ENCODE peak calls at places on chromosomes 6 and 20, in four cellular contexts. P is K562, J is HL-60, L is GM12878. Q is an unnamed sample.

GRCh38 chr6:73451166-73452106 is 661 bp downstream of the CGAS start:
- DNase-seq in P (no peak), J (peak; percentile 66), L (no peak), Q (peak; percentile 49)

GRCh38 chr20:32822189-32822588 is 2.4 kb downstream of the MAPRE1 start:
- DNase-seq in P (no peak), J (no peak), L (no peak), Q (no peak)

GRCh38 chr6:170403451-170403850 is 96.9 kb downstream of the FAM120B start:
- DNase-seq in P (no peak), J (no peak), L (no peak), Q (no peak)

GRCh38 chr6:143248359-143248758 is 187.7 kb downstream of the AIG1 start:
- DNase-seq in P (no peak), J (no peak), L (no peak), Q (no peak)

GRCh38 chr6:109759098-109759855 is 68.2 kb downstream of the FIG4 start:
- DNase-seq in P (no peak), J (no peak), L (no peak), Q (no peak)

GRCh38 chr6:33885121-33886057 is 81.6 kb upstream of the MLN start:
- DNase-seq in P (no peak), J (no peak), L (no peak), Q (no peak)

GRCh38 chr20:8406394-8406793 is 274.3 kb downstream of the PLCB1 start:
- DNase-seq in P (no peak), J (no peak), L (no peak), Q (no peak)

GRCh38 chr6:159267165-159267564 is 98.0 kb downstream of the FNDC1 start:
- DNase-seq in P (peak; percentile 45), J (no peak), L (no peak), Q (no peak)

GRCh38 chr6:44342489-44342888 is at the start of gene SPATS1:
- DNase-seq in P (no peak), J (peak; percentile 29), L (no peak), Q (no peak)

GRCh38 chr6:28551891-28552666 is 26.4 kb downstream of the GPX5 start:
- DNase-seq in P (peak; percentile 57), J (no peak), L (no peak), Q (no peak)

DNA sequence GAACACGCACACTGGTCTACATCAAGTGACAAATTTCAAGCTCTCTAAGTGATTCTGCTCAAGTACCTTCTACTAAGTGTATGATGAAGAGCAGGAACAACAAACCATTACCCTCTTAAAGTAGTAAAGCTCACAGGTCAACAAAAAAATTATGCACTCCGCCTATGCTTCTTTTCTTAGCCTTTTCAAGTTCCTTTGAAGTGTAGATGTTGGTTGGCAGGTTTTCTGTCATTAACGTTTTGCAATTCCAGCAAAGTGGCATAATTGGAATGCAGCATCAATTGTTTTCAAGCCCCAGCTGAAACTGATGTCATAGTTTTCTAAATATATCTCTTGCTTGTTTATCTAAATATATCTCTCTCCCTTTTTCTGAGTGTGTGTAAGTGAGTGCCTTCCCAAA is 396.9 kb upstream of the EYS start:
- DNase-seq in P (no peak), J (no peak), L (no peak), Q (no peak)
- TF ChIP-seq SPI1 in P (no peak), J (no peak), L (no peak), Q (no peak)

GRCh38 chr20:39264506-39265172 is 302.5 kb downstream of the DHX35 start:
- DNase-seq in P (peak; percentile 66), J (peak; percentile 38), L (no peak), Q (peak; percentile 30)
- TF ChIP-seq SPI1 in P (no peak), J (no peak), L (no peak), Q (no peak)

GRCh38 chr20:44659931-44660330 is 8.4 kb upstream of the ADA start:
- DNase-seq in P (no peak), J (no peak), L (no peak), Q (no peak)

GRCh38 chr20:44658810-44659209 is 7.3 kb upstream of the ADA start:
- DNase-seq in P (no peak), J (no peak), L (no peak), Q (no peak)

GRCh38 chr20:44657875-44658274 is 6.4 kb upstream of the ADA start:
- DNase-seq in P (no peak), J (no peak), L (no peak), Q (no peak)

GRCh38 chr20:44653536-44653935 is 2.0 kb upstream of the ADA start:
- DNase-seq in P (no peak), J (no peak), L (no peak), Q (no peak)

GRCh38 chr20:44656447-44656846 is 4.9 kb upstream of the ADA start:
- DNase-seq in P (no peak), J (no peak), L (no peak), Q (no peak)
- TF ChIP-seq SPI1 in P (no peak), J (no peak), L (no peak), Q (no peak)

DNA sequence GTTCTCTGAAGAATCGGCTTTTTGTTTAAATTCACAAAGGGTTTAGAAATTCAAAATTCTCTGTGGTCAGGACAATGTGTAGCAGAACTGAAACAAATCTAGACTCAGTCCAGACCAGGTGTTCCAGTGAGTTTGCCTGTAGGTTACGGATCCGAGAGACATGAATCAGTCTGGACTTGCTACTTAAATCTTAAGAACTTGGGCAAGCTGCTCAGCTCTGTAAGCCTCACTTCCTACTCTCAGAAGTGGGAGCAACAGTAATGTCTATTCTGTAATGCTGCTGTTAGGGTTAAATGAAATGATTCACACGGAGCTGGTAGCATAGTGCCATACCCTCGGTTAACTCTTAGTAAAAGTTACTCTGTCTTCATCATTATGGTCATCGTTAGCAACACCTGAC is 37.7 kb downstream of the HECA start:
- DNase-seq in P (no peak), J (no peak), L (no peak), Q (no peak)
- TF ChIP-seq SPI1 in P (no peak), J (no peak), L (no peak), Q (peak; percentile 64)

GRCh38 chr6:157461000-157461915 is 80.3 kb downstream of the ZDHHC14 start:
- DNase-seq in P (peak; percentile 90), J (no peak), L (peak; percentile 92), Q (peak; percentile 35)
- TF ChIP-seq SPI1 in P (peak; percentile 75), J (no peak), L (peak; percentile 24), Q (no peak)

DNA sequence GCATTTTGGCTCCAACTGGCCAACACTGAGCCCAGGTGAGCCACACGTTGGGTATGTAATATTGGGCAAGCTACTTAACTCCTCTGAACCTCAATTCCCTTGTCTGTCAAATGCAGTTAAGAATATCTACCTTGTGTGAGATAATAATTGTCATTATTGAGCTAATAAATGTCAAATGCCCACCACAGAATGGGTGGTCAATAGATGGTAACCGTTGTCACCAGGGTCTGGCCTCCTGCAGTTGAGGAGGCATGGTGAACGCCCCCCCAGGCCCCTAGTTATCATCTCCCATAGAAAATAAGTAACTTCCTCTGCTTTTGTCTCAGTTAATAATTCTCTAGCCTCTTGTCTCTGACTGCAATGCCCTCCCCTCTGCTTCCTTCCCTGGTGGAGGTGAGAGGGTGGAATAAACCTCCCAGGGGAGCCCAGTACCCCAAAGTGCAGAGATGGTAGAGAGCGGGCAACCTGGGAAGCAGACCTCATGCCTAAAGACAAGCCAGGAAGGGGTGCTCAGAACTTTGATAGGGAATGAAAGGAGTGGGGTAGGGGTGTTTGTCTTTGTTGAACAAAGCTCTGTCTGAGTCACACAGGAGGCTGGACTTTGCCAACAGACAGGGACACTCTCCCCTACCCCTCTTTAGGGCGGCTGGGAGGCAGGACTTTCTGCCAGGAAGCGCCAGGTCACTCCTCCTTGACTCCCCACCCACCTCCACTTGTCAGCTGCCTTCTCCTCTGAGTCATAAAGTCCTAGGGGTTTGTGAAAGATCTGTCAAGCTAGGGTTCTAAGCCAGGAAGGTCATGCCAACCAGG is 1.3 kb upstream of the UNC5CL start:
- DNase-seq in P (peak; percentile 43), J (no peak), L (no peak), Q (no peak)
- TF ChIP-seq SPI1 in P (no peak), J (no peak), L (no peak), Q (no peak)

DNA sequence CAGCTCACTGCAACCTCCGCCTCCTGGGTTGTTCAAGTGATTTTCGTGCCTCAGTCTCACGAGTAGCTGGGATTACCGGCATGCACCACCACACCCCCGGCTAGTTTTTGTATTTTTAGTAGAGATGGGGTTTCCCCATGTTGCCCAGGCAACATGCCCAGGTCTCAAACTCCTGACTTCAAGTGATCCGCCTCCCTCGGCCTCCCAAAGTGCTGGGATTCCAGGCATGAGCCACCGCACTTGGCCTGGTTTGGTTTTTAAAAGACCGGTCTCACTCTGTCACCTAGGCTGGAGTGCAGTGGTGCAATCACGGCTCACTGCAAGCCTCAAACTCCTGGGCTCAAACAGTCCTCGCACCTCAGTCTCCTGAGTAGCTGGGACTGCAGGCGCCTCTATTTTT is 40.1 kb downstream of the VSTM2L start:
- DNase-seq in P (no peak), J (no peak), L (no peak), Q (no peak)
- TF ChIP-seq SPI1 in P (no peak), J (no peak), L (no peak), Q (no peak)

DNA sequence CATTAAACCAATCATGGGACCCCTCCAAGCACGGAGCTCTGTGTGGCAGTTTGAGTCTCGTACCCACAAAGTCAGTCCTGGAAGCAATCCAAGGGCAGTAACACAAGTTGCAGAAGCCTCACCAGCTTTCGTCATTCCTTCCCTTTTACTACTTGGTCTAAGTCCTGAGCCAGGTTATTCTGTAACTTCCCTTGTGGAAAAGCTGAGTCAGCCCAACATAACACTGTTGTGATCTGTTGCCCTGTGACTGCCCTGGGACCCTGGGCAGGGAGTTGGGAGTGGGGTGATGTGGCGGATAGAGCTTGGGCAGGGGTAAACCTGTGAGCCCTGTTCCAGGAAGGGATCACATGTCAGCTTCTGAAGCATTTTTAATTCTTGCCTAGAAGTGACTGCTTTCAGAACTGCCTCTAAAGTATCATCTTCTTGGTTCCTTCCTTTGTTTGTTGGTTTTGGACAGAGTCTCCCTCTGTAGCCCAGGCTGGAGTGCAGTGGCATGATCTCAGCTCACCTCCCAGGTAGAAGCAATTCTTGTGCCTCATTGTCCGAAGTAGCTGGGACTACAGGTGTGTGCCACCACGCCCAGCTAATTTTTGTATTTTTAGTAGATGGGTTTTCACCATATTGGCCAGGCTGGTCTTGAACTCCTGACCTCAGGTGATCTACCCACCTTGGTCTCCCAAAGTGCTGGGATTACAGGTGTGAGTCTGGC is 183.7 kb upstream of the JAG1 start:
- DNase-seq in P (no peak), J (peak; percentile 95), L (no peak), Q (no peak)
- TF ChIP-seq SPI1 in P (no peak), J (peak; percentile 34), L (no peak), Q (no peak)

DNA sequence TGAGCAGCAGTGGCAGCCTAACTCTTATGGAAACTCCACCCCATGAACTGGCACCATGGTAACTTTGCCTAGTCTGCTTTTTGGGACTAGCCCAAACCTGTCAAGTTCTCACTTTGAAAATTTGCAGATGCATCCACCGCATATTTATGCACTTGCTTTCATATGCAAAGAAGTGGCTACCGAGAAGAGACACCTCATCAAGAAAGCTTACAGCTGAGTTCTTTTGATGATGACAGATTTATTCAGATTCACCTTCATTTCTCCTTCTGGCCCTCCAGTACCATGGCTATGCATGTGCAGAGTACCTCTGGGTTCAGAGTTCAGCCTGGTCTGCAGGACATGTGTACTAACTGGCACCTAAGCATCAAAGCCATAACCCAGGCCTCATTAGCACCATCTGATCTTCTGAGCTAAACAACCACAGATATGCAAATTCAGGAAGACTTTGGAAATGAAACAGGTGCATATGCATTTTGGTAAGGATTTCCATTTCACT is 154.3 kb upstream of the TENT5A start:
- DNase-seq in P (no peak), J (no peak), L (peak; percentile 44), Q (no peak)
- TF ChIP-seq SPI1 in P (no peak), J (no peak), L (no peak), Q (no peak)